ENCODE peak calls at places on chromosomes 1 and 21, in five cellular contexts. W, S, E, D and Z are unnamed samples.
A peak's percentile ranks its signal among the peaks of the same experiment; 100 is the strongest.

GRCh38 chr1:95407146-95407863 is 173.3 kb downstream of the RWDD3 start:
- DNase-seq in W (no peak), S (no peak), E (peak; percentile 58), D (no peak), Z (no peak)

GRCh38 chr21:33642896-33643657 is 776 bp downstream of the ITSN1 start:
- DNase-seq in W (no peak), S (no peak), E (peak; percentile 77), D (no peak), Z (no peak)

GRCh38 chr1:111217183-111217910 is 10.2 kb upstream of the CHI3L2 start:
- DNase-seq in W (no peak), S (no peak), E (no peak), D (no peak), Z (no peak)

GRCh38 chr21:21714396-21714795 is 716.2 kb downstream of the NCAM2 start:
- DNase-seq in W (peak; percentile 69), S (peak; percentile 45), E (no peak), D (no peak), Z (no peak)

GRCh38 chr1:235426143-235426542 is 58.9 kb downstream of the TBCE start:
- DNase-seq in W (no peak), S (no peak), E (no peak), D (no peak), Z (no peak)

GRCh38 chr1:195738971-195739650 is 869.1 kb downstream of the KCNT2 start:
- DNase-seq in W (peak; percentile 11), S (no peak), E (no peak), D (no peak), Z (no peak)

GRCh38 chr1:234631721-234632125 is 21.7 kb upstream of the IRF2BP2 start:
- DNase-seq in W (peak; percentile 82), S (peak; percentile 90), E (no peak), D (no peak), Z (no peak)

GRCh38 chr1:24866211-24867063 is 63.6 kb downstream of the RUNX3 start:
- DNase-seq in W (no peak), S (no peak), E (no peak), D (no peak), Z (no peak)

GRCh38 chr1:115454835-115455511 is 116.9 kb upstream of the NGF start:
- DNase-seq in W (no peak), S (no peak), E (no peak), D (no peak), Z (no peak)

GRCh38 chr1:231867607-231868006 is 241.0 kb downstream of the DISC1 start:
- DNase-seq in W (no peak), S (peak; percentile 11), E (no peak), D (no peak), Z (no peak)

GRCh38 chr1:111225717-111226400 is 1.7 kb upstream of the CHI3L2 start:
- DNase-seq in W (no peak), S (no peak), E (no peak), D (no peak), Z (no peak)

GRCh38 chr1:16386454-16387113 is 19.5 kb downstream of the SZRD1 start:
- DNase-seq in W (peak; percentile 59), S (peak; percentile 74), E (no peak), D (no peak), Z (no peak)

GRCh38 chr1:58855351-58856165 is 71.7 kb upstream of the JUN start:
- DNase-seq in W (no peak), S (no peak), E (no peak), D (no peak), Z (no peak)